ENCODE peak calls at places on chromosomes 11 and 22, in four cellular contexts. S is activated CD4-positive, alpha-beta T cell treated with anti-CD3 and anti-CD28 coated beads for 24 hours; F is HTR-8/SVneo; O is anterior cingulate cortex. Q is an unnamed sample.

GRCh38 chr11:6414874-6415328 is 4.0 kb downstream of the APBB1 start:
- DNase-seq in S (no peak), O (no peak), F (no peak), Q (no peak)

GRCh38 chr11:14182833-14183340 is 176.1 kb downstream of the RRAS2 start:
- DNase-seq in F (no peak), S (no peak), O (no peak), Q (no peak)

GRCh38 chr11:70409437-70409836 is 11.1 kb downstream of the CTTN start:
- DNase-seq in O (peak; percentile 18), F (no peak), S (no peak), Q (no peak)

GRCh38 chr11:74010306-74010981 is 1.6 kb upstream of the UCP3 start:
- DNase-seq in F (no peak), S (no peak), O (no peak), Q (no peak)

GRCh38 chr11:107969219-107969618 is 39.5 kb upstream of the CUL5 start:
- DNase-seq in F (no peak), O (no peak), S (no peak), Q (no peak)

GRCh38 chr11:15735711-15736110 is 620.6 kb downstream of the SOX6 start:
- DNase-seq in S (no peak), O (no peak), F (no peak), Q (no peak)

GRCh38 chr11:28878025-28878424 is 769.8 kb downstream of the METTL15 start:
- DNase-seq in O (no peak), S (no peak), F (no peak), Q (no peak)

GRCh38 chr22:27135582-27135981 is 478.2 kb downstream of the MIAT start:
- DNase-seq in S (no peak), O (no peak), F (peak; percentile 39), Q (no peak)

GRCh38 chr11:28673687-28674431 is 565.7 kb downstream of the METTL15 start:
- DNase-seq in S (no peak), O (no peak), F (no peak), Q (no peak)

GRCh38 chr22:46569055-46569847 is 31.8 kb upstream of the CELSR1 start:
- DNase-seq in S (no peak), O (no peak), F (no peak), Q (no peak)

GRCh38 chr11:45881708-45882368 is 3.6 kb upstream of the MAPK8IP1 start:
- DNase-seq in F (no peak), O (no peak), S (no peak), Q (no peak)

GRCh38 chr22:46377566-46378498 is 42.3 kb downstream of the TRMU start:
- DNase-seq in O (no peak), S (no peak), F (peak; percentile 82), Q (no peak)

GRCh38 chr11:66106786-66107599 is 36.9 kb downstream of the PACS1 start:
- DNase-seq in S (no peak), F (peak; percentile 56), O (no peak), Q (no peak)

GRCh38 chr22:35231585-35232084 is 25.7 kb upstream of the HMGXB4 start:
- DNase-seq in O (no peak), S (peak; percentile 61), F (peak; percentile 53), Q (peak; percentile 13)

GRCh38 chr11:5618807-5619206 is 6.0 kb upstream of the TRIM34 start:
- DNase-seq in S (no peak), F (no peak), O (no peak), Q (no peak)

GRCh38 chr11:131389582-131389981 is 19.2 kb downstream of the NTM start:
- DNase-seq in O (no peak), S (no peak), F (no peak), Q (no peak)

GRCh38 chr11:44464741-44465140 is 100.7 kb upstream of the CD82 start:
- DNase-seq in S (no peak), F (no peak), O (no peak), Q (no peak)

GRCh38 chr11:41660585-41660984 is 201.1 kb upstream of the LRRC4C start:
- DNase-seq in S (no peak), F (no peak), O (no peak), Q (no peak)

GRCh38 chr11:112499153-112499907 is 238.7 kb upstream of the PLET1 start:
- DNase-seq in O (no peak), F (no peak), S (no peak), Q (no peak)

GRCh38 chr11:34427171-34427805 is 11.4 kb upstream of the CAT start:
- DNase-seq in O (no peak), S (no peak), F (peak; percentile 45), Q (no peak)

GRCh38 chr11:116272181-116272789 is 500.5 kb downstream of the BUD13 start:
- DNase-seq in F (no peak), O (no peak), S (no peak), Q (no peak)

Q was measured in D721Med.